ENCODE peak calls at places on chromosomes 4 and X, in nine cellular contexts. H is breast epithelium, E is upper lobe of right lung, N is cardiac fibroblast, G is heart left ventricle, S is AG10803, F is coronary artery, D is thoracic aorta, Y is colonic mucosa. V is an unnamed sample.

GRCh38 chr4:110196206-110196870 is 2.1 kb downstream of the ELOVL6 start:
- DNase-seq in N (peak; percentile 41), H (no peak), E (peak; percentile 83), G (peak; percentile 74), S (peak; percentile 28), D (no peak), Y (peak; percentile 78), F (peak; percentile 75), V (no peak)

GRCh38 chr4:101292901-101293300 is 54.4 kb downstream of the PPP3CA start:
- DNase-seq in F (no peak), G (no peak), H (no peak), D (no peak), Y (no peak), N (peak; percentile 68), E (no peak), S (peak; percentile 66), V (peak; percentile 88)

GRCh38 chr4:15688056-15688455 is 6.4 kb downstream of the FAM200B start:
- DNase-seq in G (no peak), Y (no peak), S (peak; percentile 51), F (no peak), N (peak; percentile 75), E (no peak), H (no peak), D (no peak), V (no peak)

GRCh38 chrX:114344756-114345155 is 239.1 kb upstream of the HTR2C start:
- DNase-seq in D (no peak), H (no peak), G (no peak), E (no peak), F (no peak), Y (no peak), N (peak; percentile 55), S (peak; percentile 36), V (peak; percentile 12)

GRCh38 chrX:135424469-135424868 is 2.7 kb downstream of the SMIM10L2A start:
- DNase-seq in F (no peak), S (no peak), D (no peak), G (no peak), N (no peak), E (no peak), Y (no peak), H (no peak), V (no peak)

GRCh38 chrX:109344666-109345065 is 137.2 kb downstream of the GUCY2F start:
- DNase-seq in S (no peak), F (no peak), G (no peak), E (no peak), Y (no peak), H (no peak), D (no peak), N (no peak), V (no peak)

GRCh38 chr4:10167201-10167600 is 50.6 kb upstream of the WDR1 start:
- DNase-seq in S (no peak), Y (no peak), E (no peak), H (no peak), F (no peak), G (no peak), D (no peak), N (no peak), V (no peak)

GRCh38 chrX:41027388-41027787 is 57.9 kb upstream of the USP9X start:
- DNase-seq in F (no peak), Y (no peak), H (no peak), D (no peak), E (no peak), G (no peak), N (peak; percentile 58), S (peak; percentile 89), V (no peak)

GRCh38 chr4:111228396-111228795 is 605.5 kb upstream of the PITX2 start:
- DNase-seq in F (no peak), E (no peak), D (no peak), S (peak; percentile 75), Y (no peak), H (no peak), N (no peak), G (no peak), V (no peak)

GRCh38 chr4:111748157-111748556 is 397.1 kb upstream of the FAM241A start:
- DNase-seq in Y (no peak), N (no peak), H (no peak), G (no peak), S (no peak), E (no peak), D (no peak), F (no peak), V (no peak)

GRCh38 chrX:68932611-68933010 is 103.8 kb downstream of the EFNB1 start:
- DNase-seq in Y (no peak), N (no peak), F (no peak), D (no peak), E (no peak), S (no peak), G (no peak), H (no peak), V (no peak)

GRCh38 chr4:75848891-75849290 is 53.4 kb downstream of the PPEF2 start:
- DNase-seq in D (no peak), H (no peak), S (peak; percentile 57), N (peak; percentile 70), G (no peak), F (no peak), Y (no peak), E (no peak), V (no peak)

GRCh38 chrX:96372313-96373046 is 312.2 kb upstream of the DIAPH2 start:
- DNase-seq in G (no peak), H (no peak), F (no peak), Y (no peak), N (peak; percentile 74), E (no peak), S (peak; percentile 60), D (no peak), V (peak; percentile 23)

GRCh38 chrX:155148724-155149537 is 67.3 kb upstream of the VBP1 start:
- DNase-seq in D (no peak), N (peak; percentile 36), Y (peak; percentile 48), F (no peak), G (no peak), H (no peak), E (no peak), S (peak; percentile 18), V (no peak)

GRCh38 chr4:145779319-145779801 is 99.4 kb downstream of the C4orf51 start:
- DNase-seq in Y (no peak), N (peak; percentile 68), G (no peak), E (no peak), H (no peak), F (no peak), D (no peak), S (peak; percentile 50), V (no peak)

DNA sequence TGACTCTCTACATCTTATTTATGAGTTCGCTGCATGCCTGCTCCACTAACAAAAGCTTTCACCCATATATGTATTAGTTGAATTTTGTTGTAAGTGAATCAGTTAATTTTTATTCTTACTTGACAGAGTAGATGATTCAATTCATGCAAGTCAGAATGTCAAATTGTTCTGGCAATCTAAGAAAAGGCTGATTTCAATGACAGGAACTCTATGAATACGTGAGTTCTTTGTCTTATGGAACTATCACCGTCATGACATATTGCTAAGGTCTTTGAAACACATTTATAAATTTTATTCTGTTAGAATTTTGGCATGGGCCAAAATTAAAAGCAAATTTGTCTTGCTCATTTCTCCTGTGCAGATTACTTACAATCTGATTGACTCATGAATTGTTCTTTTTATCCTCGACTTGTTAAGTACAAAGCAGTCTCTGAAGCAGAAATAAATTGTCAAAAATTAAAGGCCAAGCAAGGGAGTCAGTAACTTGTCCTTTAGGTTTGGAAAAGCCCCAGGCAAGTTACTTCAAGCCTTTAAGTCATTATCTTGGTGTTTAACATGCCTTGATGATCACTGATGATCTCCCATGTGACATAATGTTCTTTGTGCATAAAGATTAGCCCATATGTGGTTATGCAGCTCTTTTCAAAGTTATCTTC is 89.0 kb upstream of the GC start:
- DNase-seq in G (no peak), N (no peak), D (no peak), S (no peak), H (no peak), F (no peak), E (no peak), Y (no peak), V (no peak)
- H3K4me3 ChIP-seq in G (no peak overlapping the region), N (no peak overlapping the region), D (no peak overlapping the region), S (no peak overlapping the region), H (no peak overlapping the region), F (no peak overlapping the region), E (no peak overlapping the region), Y (no peak overlapping the region), V (no peak overlapping the region)

DNA sequence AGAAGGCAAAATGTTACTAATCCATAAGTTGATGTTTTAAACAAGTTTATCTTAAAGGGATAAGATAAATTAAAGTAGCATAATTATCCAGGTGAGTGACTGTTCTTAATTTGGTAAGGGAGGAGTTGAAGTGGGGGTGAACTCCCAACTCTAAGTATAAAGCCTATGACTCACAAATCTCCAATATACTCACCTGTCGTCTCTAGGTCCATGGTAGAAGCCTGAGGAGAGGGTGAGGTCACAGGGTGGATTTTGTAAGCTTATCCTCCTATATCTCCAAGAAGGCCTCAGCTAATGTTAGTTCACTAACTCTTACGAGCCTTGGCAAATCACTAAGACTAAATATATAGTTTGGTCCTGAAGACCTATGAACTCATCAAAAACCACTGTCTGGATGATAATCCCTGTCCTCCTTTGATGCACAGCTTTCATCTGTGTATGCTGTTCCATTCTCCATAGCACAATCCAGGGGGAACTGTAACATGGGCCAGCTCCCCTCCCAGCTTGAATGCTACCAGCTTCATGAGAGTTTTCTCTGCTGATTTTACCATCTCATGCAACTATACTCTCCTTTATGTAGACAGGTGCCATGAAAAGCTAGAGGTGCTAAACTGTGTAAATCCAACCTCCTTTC is 158.7 kb downstream of the BTC start:
- DNase-seq in S (no peak), H (no peak), Y (no peak), D (no peak), E (no peak), N (no peak), F (no peak), G (no peak), V (no peak)
- H3K4me3 ChIP-seq in S (no peak overlapping the region), H (no peak overlapping the region), Y (no peak overlapping the region), D (no peak overlapping the region), E (no peak overlapping the region), N (no peak overlapping the region), F (no peak overlapping the region), G (no peak overlapping the region), V (no peak overlapping the region)

GRCh38 chr4:86359944-86360478 is at the start of gene MAPK10:
- DNase-seq in D (peak; percentile 6), E (peak; percentile 63), S (peak; percentile 65), F (no peak), H (peak; percentile 49), G (peak; percentile 63), Y (peak; percentile 31), N (peak; percentile 95), V (peak; percentile 81)
- H3K4me3 ChIP-seq in D (peak within 1 kb of the TSS; percentile 33), E (peak within 1 kb of the TSS; percentile 30), S (peak within 1 kb of the TSS; percentile 36), F (peak within 1 kb of the TSS; percentile 63), H (peak within 1 kb of the TSS; percentile 35), G (no peak within 1 kb of the TSS), Y (no peak within 1 kb of the TSS), N (peak within 1 kb of the TSS; percentile 11), V (peak within 1 kb of the TSS; percentile 35)

DNA sequence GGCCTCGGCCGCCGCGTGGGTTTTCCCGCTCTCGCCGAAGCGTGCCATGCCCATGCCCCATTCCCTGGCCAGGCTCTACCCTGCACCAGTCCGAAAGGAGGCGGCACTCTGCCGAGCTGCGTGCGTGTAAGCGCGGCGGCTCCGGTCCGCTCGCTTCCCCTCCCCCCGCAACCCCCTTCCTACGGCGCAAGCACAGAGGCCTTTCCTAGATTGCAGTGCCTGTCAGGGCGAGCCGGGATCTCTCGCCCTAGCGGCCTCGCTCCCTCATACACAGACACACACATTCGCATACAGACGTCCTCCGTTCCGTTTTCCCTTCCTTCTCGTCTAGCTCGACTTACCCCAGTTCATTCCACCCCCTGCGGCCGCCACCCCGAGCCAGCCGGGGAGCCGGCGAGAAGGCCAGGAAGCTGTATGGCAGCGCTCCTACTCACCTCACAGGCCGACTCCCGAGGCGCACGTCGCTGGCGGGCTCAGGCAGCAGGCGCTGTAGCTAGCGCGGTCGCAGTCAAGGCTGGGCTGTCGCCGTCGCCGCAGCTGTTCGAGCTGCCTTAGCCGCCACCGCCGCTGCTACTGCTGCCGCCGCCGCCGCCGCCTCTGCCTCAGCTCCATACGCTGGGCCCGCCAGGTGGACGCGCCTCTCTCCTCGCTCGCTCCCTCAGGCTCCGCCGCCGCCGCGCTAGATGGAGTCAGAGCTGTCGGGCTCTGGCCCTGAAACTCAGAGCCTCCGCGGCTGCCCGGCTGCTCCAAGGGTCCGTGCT is 623 bp downstream of the NEXMIF start:
- DNase-seq in Y (peak; percentile 33), G (peak; percentile 57), H (peak; percentile 21), E (peak; percentile 73), N (peak; percentile 9), D (no peak), S (peak; percentile 1), F (no peak), V (no peak)
- H3K4me3 ChIP-seq in Y (peak overlapping the region; percentile 42), G (peak overlapping the region; percentile 29), H (peak overlapping the region; percentile 54), E (peak overlapping the region; percentile 41), N (peak overlapping the region; percentile 8), D (peak overlapping the region; percentile 75), S (peak overlapping the region; percentile 33), F (peak overlapping the region; percentile 67), V (peak overlapping the region; percentile 32)

V was measured in astrocyte of the cerebellum.